ENCODE peak calls at places on chromosomes 4 and X, in seven cellular contexts. N is right lobe of liver, C is foreskin fibroblast, G is fibroblast of the aortic adventitia, V is spleen, B is endothelial cell of umbilical vein, T is HCT116. I is an unnamed sample.

GRCh38 chrX:15496809-15497208 is 3.7 kb upstream of the PIR start:
- DNase-seq in T (no peak), G (no peak), V (no peak), B (peak; percentile 34), N (no peak), C (no peak), I (no peak)

GRCh38 chr4:76197001-76197743 is 16.5 kb downstream of the SCARB2 start:
- DNase-seq in G (peak; percentile 33), C (no peak), V (no peak), T (no peak), B (no peak), N (no peak), I (no peak)

GRCh38 chr4:113101669-113102068 is 52.2 kb downstream of the ANK2 start:
- DNase-seq in C (peak; percentile 38), B (no peak), N (no peak), G (peak; percentile 24), V (no peak), T (no peak), I (peak; percentile 20)

GRCh38 chr4:41438564-41438963 is 99.4 kb upstream of the LIMCH1 start:
- DNase-seq in N (peak; percentile 35), G (no peak), V (no peak), T (no peak), C (peak; percentile 31), B (no peak), I (no peak)

GRCh38 chr4:139950568-139950967 is 203.4 kb downstream of the MAML3 start:
- DNase-seq in C (no peak), T (no peak), N (no peak), G (no peak), V (no peak), B (no peak), I (peak; percentile 28)

GRCh38 chr4:127410644-127411043 is 222.1 kb upstream of the INTU start:
- DNase-seq in V (no peak), B (no peak), G (no peak), T (no peak), C (no peak), N (no peak), I (no peak)

GRCh38 chrX:265502-265901 is 15.7 kb upstream of the PLCXD1 start:
- DNase-seq in N (no peak), V (no peak), C (no peak), G (no peak), B (no peak), T (no peak), I (no peak)

GRCh38 chr4:184267673-184268573 is 50.2 kb upstream of the ENPP6 start:
- DNase-seq in N (peak; percentile 54), B (peak; percentile 84), C (peak; percentile 70), V (peak; percentile 91), T (peak; percentile 6), G (peak; percentile 93), I (peak; percentile 94)

GRCh38 chr4:139738846-139739613 is 73.4 kb downstream of the MGST2 start:
- DNase-seq in N (no peak), B (no peak), C (no peak), V (no peak), G (peak; percentile 25), T (no peak), I (no peak)

GRCh38 chrX:11399481-11399880 is 106.3 kb downstream of the AMELX start:
- DNase-seq in B (no peak), V (no peak), G (no peak), C (no peak), T (no peak), N (no peak), I (no peak)

GRCh38 chr4:109301691-109302365 is 630 bp downstream of the COL25A1 start:
- DNase-seq in C (no peak), T (no peak), G (no peak), N (no peak), V (no peak), B (no peak), I (no peak)

GRCh38 chrX:154802838-154803410 is 2.4 kb downstream of the MPP1 start:
- DNase-seq in B (no peak), C (no peak), V (no peak), T (no peak), N (no peak), G (no peak), I (no peak)

GRCh38 chrX:133302775-133303445 is 84.8 kb upstream of the TFDP3 start:
- DNase-seq in B (no peak), C (no peak), N (no peak), G (no peak), V (no peak), T (no peak), I (no peak)

GRCh38 chr4:5574386-5574785 is 134.0 kb downstream of the EVC2 start:
- DNase-seq in B (no peak), G (no peak), V (no peak), C (no peak), T (no peak), N (no peak), I (no peak)

GRCh38 chr4:7763106-7763505 is 176.6 kb downstream of the AFAP1 start:
- DNase-seq in T (no peak), V (peak; percentile 67), N (peak; percentile 7), C (no peak), B (no peak), G (no peak), I (no peak)

GRCh38 chr4:13559414-13559813 is 15.1 kb upstream of the NKX3-2 start:
- DNase-seq in N (no peak), G (peak; percentile 30), B (no peak), C (peak; percentile 70), T (no peak), V (no peak), I (peak; percentile 68)

GRCh38 chrX:36963852-36964251 is 44.3 kb upstream of the FAM47C start:
- DNase-seq in N (peak; percentile 20), G (no peak), T (no peak), B (no peak), C (no peak), V (no peak), I (no peak)

GRCh38 chr4:16082424-16083216 is 1.2 kb downstream of the PROM1 start:
- DNase-seq in V (peak; percentile 79), T (no peak), N (peak; percentile 40), C (no peak), G (no peak), B (peak; percentile 30), I (peak; percentile 6)

GRCh38 chr4:52058275-52058674 is 7.2 kb downstream of the SPATA18 start:
- DNase-seq in V (no peak), G (no peak), T (no peak), C (no peak), B (no peak), N (peak; percentile 18), I (peak; percentile 4)

GRCh38 chr4:65249111-65249510 is 421.2 kb downstream of the EPHA5 start:
- DNase-seq in V (no peak), B (no peak), G (no peak), T (no peak), C (no peak), N (no peak), I (no peak)

GRCh38 chr4:2353222-2354107 is 65.0 kb downstream of the ZFYVE28 start:
- DNase-seq in G (peak; percentile 36), B (no peak), C (no peak), N (no peak), V (peak; percentile 75), T (no peak), I (peak; percentile 52)

DNA sequence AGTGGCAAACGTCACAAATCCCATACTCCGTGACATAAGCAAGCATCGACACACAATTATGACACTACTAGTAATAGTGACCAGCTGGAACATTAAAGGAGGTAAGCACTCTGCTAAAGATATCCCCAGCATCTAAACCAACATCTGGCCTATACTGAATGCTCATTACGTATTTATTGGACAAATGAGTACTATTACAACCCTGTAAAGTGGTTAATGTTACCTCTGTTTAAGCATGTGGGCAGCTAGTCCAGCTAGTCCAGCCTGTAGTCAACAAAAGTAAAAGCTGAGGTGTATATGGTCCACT is 419 bp upstream of the RPGR start:
- DNase-seq in V (no peak), B (no peak), N (no peak), G (no peak), T (no peak), C (no peak), I (no peak)
- H3K4me3 ChIP-seq in V (no peak overlapping the region), B (no peak overlapping the region), N (no peak overlapping the region), G (peak overlapping the region; percentile 46), T (peak overlapping the region; percentile 60), C (peak overlapping the region; percentile 66), I (peak overlapping the region; percentile 28)

DNA sequence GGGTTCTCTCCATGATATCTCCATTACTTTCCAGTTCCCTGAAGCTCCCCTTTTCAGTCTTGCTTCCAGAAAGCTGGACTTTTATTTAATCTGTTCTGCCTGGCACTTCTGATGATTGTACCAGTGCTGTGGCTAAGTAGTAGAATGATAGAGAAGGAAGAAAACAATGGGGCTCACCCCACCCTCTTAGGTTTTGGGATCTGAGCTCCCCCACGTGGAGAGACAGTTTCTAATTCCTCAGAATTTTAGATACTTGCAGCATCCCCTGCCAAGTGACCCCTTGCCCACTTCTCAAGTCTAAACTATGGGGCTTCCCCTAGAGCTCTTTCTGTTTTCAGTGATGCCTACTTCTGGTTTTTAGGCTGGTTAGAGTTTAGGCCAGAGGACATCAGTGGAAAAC is 73.9 kb downstream of the GC start:
- DNase-seq in V (no peak), N (no peak), B (no peak), C (no peak), T (no peak), G (peak; percentile 27), I (peak; percentile 30)
- TF ChIP-seq CTCF in V (no peak), N (no peak), B (no peak), C (no peak), T (no peak), G (peak; percentile 1), I (peak; percentile 24)

GRCh38 chr4:153790962-153791551 is 2.2 kb upstream of the SFRP2 start:
- DNase-seq in N (peak; percentile 50), T (no peak), G (no peak), V (peak; percentile 84), B (no peak), C (no peak), I (peak; percentile 11)

GRCh38 chr4:153788419-153789276 is at the start of gene SFRP2:
- DNase-seq in B (no peak), V (peak; percentile 80), C (no peak), N (peak; percentile 25), G (no peak), T (no peak), I (no peak)

GRCh38 chr4:153788064-153788418 is 842 bp downstream of the SFRP2 start:
- DNase-seq in B (no peak), C (no peak), N (peak; percentile 20), G (no peak), V (no peak), T (no peak), I (no peak)

GRCh38 chr4:153792007-153792892 is 3.4 kb upstream of the SFRP2 start:
- DNase-seq in V (no peak), N (peak; percentile 56), G (peak; percentile 22), C (peak; percentile 49), B (no peak), T (no peak), I (peak; percentile 29)

GRCh38 chr4:153789741-153790651 is 1.1 kb upstream of the SFRP2 start:
- DNase-seq in V (no peak), G (peak; percentile 30), N (no peak), C (no peak), T (no peak), B (no peak), I (no peak)
- H3K4me3 ChIP-seq in V (no peak overlapping the region), G (no peak overlapping the region), N (no peak overlapping the region), C (peak overlapping the region; percentile 57), T (no peak overlapping the region), B (no peak overlapping the region), I (no peak overlapping the region)

DNA sequence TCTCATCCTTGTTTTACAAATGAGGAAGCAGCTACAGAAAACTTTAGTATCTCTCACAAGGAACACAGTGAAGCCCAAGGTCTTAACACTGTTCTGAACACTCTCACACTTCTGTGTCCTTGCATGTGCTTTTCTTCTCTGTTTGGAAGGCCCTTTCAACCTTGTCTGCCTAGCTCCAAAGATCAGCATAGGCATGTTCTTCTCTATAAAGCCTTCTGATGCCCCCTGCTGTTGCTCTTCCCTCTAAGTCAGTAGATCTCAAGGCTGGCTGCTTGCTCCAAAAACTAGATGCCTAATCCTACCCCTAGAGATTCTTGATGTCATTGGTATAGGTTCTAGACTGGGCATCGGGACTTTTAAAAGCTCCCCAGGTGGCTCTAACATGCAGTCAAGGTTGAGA is 5.9 kb downstream of the APOO start:
- DNase-seq in T (peak; percentile 67), G (peak; percentile 86), B (peak; percentile 81), V (no peak), N (no peak), C (peak; percentile 64), I (peak; percentile 90)
- TF ChIP-seq CTCF in T (peak; percentile 47), G (peak; percentile 60), B (peak; percentile 51), V (peak; percentile 64), N (peak; percentile 47), C (peak; percentile 52), I (peak; percentile 57)

I was measured in fibroblast of pulmonary artery.